ENCODE peak calls at places on chromosomes 13 and 19, in five cellular contexts. W, B, P, O and Y are unnamed samples.

GRCh38 chr19:48239582-48240141 is 16.1 kb downstream of the CARD8 start:
- DNase-seq in W (no peak), B (no peak), P (peak), O (no peak), Y (no peak)

GRCh38 chr19:643736-644135 is 4.1 kb downstream of the FGF22 start:
- DNase-seq in W (no peak), B (no peak), P (no peak), O (no peak), Y (no peak)

GRCh38 chr13:76668141-76668540 is 218.1 kb downstream of the KCTD12 start:
- DNase-seq in W (no peak), B (no peak), P (no peak), O (no peak), Y (no peak)

GRCh38 chr19:50721441-50722137 is 1.6 kb upstream of the CLEC11A start:
- DNase-seq in W (no peak), B (no peak), P (no peak), O (no peak), Y (no peak)

GRCh38 chr19:51316688-51317087 is 5.2 kb downstream of the IGLON5 start:
- DNase-seq in W (no peak), B (no peak), P (no peak), O (no peak), Y (no peak)

GRCh38 chr19:38173324-38174041 is 50.5 kb downstream of the DPF1 start:
- DNase-seq in W (no peak), B (no peak), P (no peak), O (no peak), Y (no peak)

GRCh38 chr13:31161583-31162150 is at the start of gene HSPH1:
- DNase-seq in W (peak), B (peak), P (peak), O (peak), Y (peak)

GRCh38 chr13:26220575-26220974 is 1.5 kb downstream of the RNF6 start:
- DNase-seq in W (no peak), B (peak), P (peak), O (no peak), Y (no peak)

GRCh38 chr19:49468746-49469447 is 5.1 kb upstream of the FLT3LG start:
- DNase-seq in W (peak), B (peak), P (no peak), O (peak), Y (no peak)

GRCh38 chr19:48900477-48901452 is 653 bp downstream of the NUCB1 start:
- DNase-seq in W (peak), B (no peak), P (no peak), O (peak), Y (no peak)

GRCh38 chr13:51148952-51149573 is 38.0 kb upstream of the C13orf42 start:
- DNase-seq in W (peak), B (peak), P (peak), O (peak), Y (no peak)

GRCh38 chr13:99959538-99960230 is 11.9 kb downstream of the ZIC5 start:
- DNase-seq in W (no peak), B (no peak), P (no peak), O (peak), Y (no peak)

GRCh38 chr13:80469841-80470378 is 129.0 kb upstream of the SPRY2 start:
- DNase-seq in W (no peak), B (peak), P (peak), O (no peak), Y (peak)

GRCh38 chr19:34588249-34588648 is 88.7 kb downstream of the SCGB2B2 start:
- DNase-seq in W (no peak), B (no peak), P (no peak), O (no peak), Y (no peak)

GRCh38 chr13:38636756-38637155 is 50.1 kb upstream of the FREM2 start:
- DNase-seq in W (no peak), B (peak), P (no peak), O (no peak), Y (no peak)

GRCh38 chr13:102651392-102651791 is 43.5 kb downstream of the METTL21C start:
- DNase-seq in W (no peak), B (peak), P (no peak), O (no peak), Y (peak)

GRCh38 chr13:58855283-58855682 is 1223.7 kb downstream of the PCDH17 start:
- DNase-seq in W (no peak), B (no peak), P (peak), O (no peak), Y (no peak)

GRCh38 chr19:55459950-55460657 is 1.3 kb downstream of the ISOC2 start:
- DNase-seq in W (no peak), B (no peak), P (no peak), O (no peak), Y (no peak)

GRCh38 chr19:36222503-36222902 is 7.6 kb downstream of the ZNF146 start:
- DNase-seq in W (no peak), B (no peak), P (no peak), O (no peak), Y (no peak)

GRCh38 chr13:27822258-27822872 is 30.1 kb downstream of the GSX1 start:
- DNase-seq in W (no peak), B (no peak), P (no peak), O (peak), Y (no peak)

GRCh38 chr19:51417107-51417806 is at the start of gene SIGLEC10:
- DNase-seq in W (peak), B (no peak), P (no peak), O (no peak), Y (no peak)

GRCh38 chr19:10420444-10421239 is at the start of gene PDE4A:
- DNase-seq in W (peak), B (peak), P (no peak), O (peak), Y (peak)

GRCh38 chr19:57934820-57935665 is at the start of gene ZNF418:
- DNase-seq in W (no peak), B (peak), P (peak), O (peak), Y (no peak)

GRCh38 chr13:29689548-29689947 is 94.1 kb upstream of the SLC7A1 start:
- DNase-seq in W (no peak), B (no peak), P (no peak), O (no peak), Y (no peak)

GRCh38 chr13:98460519-98460918 is 116.4 kb downstream of the STK24 start:
- DNase-seq in W (no peak), B (no peak), P (no peak), O (no peak), Y (no peak)

GRCh38 chr13:32134241-32134801 is 102.7 kb downstream of the FRY start:
- DNase-seq in W (no peak), B (no peak), P (no peak), O (no peak), Y (peak)

GRCh38 chr19:15297416-15298224 is 34.7 kb downstream of the BRD4 start:
- DNase-seq in W (peak), B (peak), P (peak), O (no peak), Y (no peak)

GRCh38 chr19:19224852-19225494 is 13.2 kb downstream of the NCAN start:
- DNase-seq in W (no peak), B (peak), P (peak), O (peak), Y (peak)

GRCh38 chr19:39304701-39305571 is 8.7 kb downstream of the IFNL1 start:
- DNase-seq in W (no peak), B (peak), P (no peak), O (no peak), Y (no peak)

GRCh38 chr19:17110599-17110966 is 35.0 kb downstream of the MYO9B start:
- DNase-seq in W (no peak), B (no peak), P (no peak), O (no peak), Y (no peak)
- H3K27ac ChIP-seq in W (no peak), B (no peak), P (no peak), O (no peak), Y (no peak)

DNA sequence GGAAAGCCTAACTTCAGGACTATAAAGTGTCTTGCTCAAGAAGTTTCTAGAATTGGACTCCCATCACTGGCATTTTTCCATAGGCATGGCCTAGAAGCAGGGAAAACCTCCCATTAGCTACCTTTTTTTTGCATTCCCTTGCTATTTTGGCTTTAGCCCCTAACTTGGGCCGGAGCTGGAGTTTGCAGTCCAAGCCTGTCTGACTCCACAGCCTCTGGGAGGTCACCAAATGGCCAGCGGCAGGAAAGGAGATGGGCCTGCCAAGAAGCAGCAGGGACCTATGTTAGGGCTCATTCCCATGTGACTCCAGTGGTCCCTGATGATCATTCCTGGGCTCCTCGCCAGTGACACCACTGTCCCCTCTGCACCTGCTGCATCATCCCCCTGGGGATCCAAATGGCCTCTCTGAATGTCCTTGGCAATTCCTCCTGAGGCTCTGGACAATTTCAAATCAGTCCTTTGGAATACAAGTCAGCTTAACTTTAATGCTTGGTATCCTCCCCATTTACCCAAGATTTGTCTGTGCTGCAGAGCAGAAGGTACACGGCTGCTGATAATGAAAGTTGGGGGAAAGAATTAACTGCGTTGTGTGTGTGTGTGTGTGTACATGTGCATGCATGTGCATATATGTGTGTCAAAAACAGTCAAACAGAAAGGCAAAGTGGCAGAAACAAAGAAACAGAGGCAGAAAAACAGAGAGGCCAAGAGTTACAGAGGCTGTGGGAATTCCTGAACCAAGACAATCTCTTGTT is 69.8 kb upstream of the SERP2 start:
- DNase-seq in W (no peak), B (peak), P (no peak), O (no peak), Y (no peak)
- H3K27ac ChIP-seq in W (no peak), B (peak), P (no peak), O (no peak), Y (no peak)

GRCh38 chr19:4043966-4044365 is 22.7 kb downstream of the ZBTB7A start:
- DNase-seq in W (no peak), B (no peak), P (no peak), O (no peak), Y (no peak)

GRCh38 chr19:4043410-4043809 is 23.3 kb downstream of the ZBTB7A start:
- DNase-seq in W (no peak), B (no peak), P (no peak), O (no peak), Y (no peak)

GRCh38 chr19:4042064-4042730 is 24.5 kb downstream of the ZBTB7A start:
- DNase-seq in W (no peak), B (no peak), P (no peak), O (no peak), Y (no peak)

GRCh38 chr19:4044927-4045557 is 21.7 kb downstream of the ZBTB7A start:
- DNase-seq in W (no peak), B (no peak), P (no peak), O (no peak), Y (no peak)

DNA sequence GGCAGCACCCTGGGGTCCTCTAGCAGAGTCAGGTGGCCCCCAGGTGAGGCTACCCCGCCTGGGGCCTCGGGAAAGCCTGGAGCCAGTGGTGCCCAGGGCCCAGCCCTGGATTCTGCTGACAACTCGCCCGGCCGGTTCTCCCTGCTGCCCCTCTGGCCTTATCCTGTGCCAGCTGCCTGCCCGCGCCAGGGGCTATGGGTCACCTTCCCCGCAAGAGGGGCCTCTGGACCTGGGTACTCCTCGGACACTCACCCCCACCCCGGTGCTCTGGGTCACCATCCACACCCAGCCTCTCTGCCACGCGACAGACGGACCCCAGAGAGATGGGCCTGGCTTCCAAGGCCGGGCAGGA is 24.0 kb downstream of the ZBTB7A start:
- DNase-seq in W (no peak), B (no peak), P (no peak), O (no peak), Y (no peak)
- H3K27ac ChIP-seq in W (no peak), B (no peak), P (no peak), O (no peak), Y (no peak)

GRCh38 chr19:30691767-30692516 is 319.8 kb downstream of the ZNF536 start:
- DNase-seq in W (no peak), B (no peak), P (no peak), O (no peak), Y (no peak)
- H3K27ac ChIP-seq in W (no peak), B (peak), P (no peak), O (no peak), Y (no peak)

GRCh38 chr13:24176351-24177101 is 16.0 kb downstream of the SPATA13 start:
- DNase-seq in W (no peak), B (no peak), P (no peak), O (no peak), Y (no peak)
- H3K27ac ChIP-seq in W (no peak), B (peak), P (no peak), O (no peak), Y (no peak)

GRCh38 chr13:46796129-46796514 is 839 bp downstream of the ESD start:
- DNase-seq in W (no peak), B (no peak), P (no peak), O (no peak), Y (no peak)
- H3K27ac ChIP-seq in W (no peak), B (peak), P (peak), O (no peak), Y (no peak)

GRCh38 chr13:48586591-48587103 is 53.8 kb upstream of the RCBTB2 start:
- DNase-seq in W (no peak), B (no peak), P (no peak), O (peak), Y (no peak)
- H3K27ac ChIP-seq in W (no peak), B (no peak), P (no peak), O (no peak), Y (no peak)